ENCODE peak calls at places on chromosomes 2 and 18, in eight cellular contexts. One of them, this sample, is unnamed.

GRCh38 chr2:221527759-221528444 is 44.2 kb downstream of the EPHA4 start:
- DNase-seq in body of pancreas: no peak
- DNase-seq in esophagus squamous epithelium: no peak
- DNase-seq in lung: no peak
- DNase-seq in hepatocyte: peak
- DNase-seq in PC-9: no peak
- DNase-seq in tibial nerve: no peak
- DNase-seq in heart right ventricle: no peak
- DNase-seq in this sample: no peak

GRCh38 chr2:169106563-169107545 is 37.5 kb downstream of the DHRS9 start:
- DNase-seq in body of pancreas: no peak
- DNase-seq in esophagus squamous epithelium: no peak
- DNase-seq in lung: no peak
- DNase-seq in hepatocyte: no peak
- DNase-seq in PC-9: no peak
- DNase-seq in tibial nerve: no peak
- DNase-seq in heart right ventricle: no peak
- DNase-seq in this sample: no peak

GRCh38 chr2:70094978-70095832 is 7.9 kb downstream of the PCBP1 start:
- DNase-seq in body of pancreas: peak
- DNase-seq in esophagus squamous epithelium: peak
- DNase-seq in lung: peak
- DNase-seq in hepatocyte: no peak
- DNase-seq in PC-9: no peak
- DNase-seq in tibial nerve: peak
- DNase-seq in heart right ventricle: no peak
- DNase-seq in this sample: no peak

GRCh38 chr18:59056706-59057492 is 82.8 kb upstream of the SEC11C start:
- DNase-seq in body of pancreas: peak
- DNase-seq in esophagus squamous epithelium: no peak
- DNase-seq in lung: peak
- DNase-seq in hepatocyte: peak
- DNase-seq in PC-9: peak
- DNase-seq in tibial nerve: peak
- DNase-seq in heart right ventricle: peak
- DNase-seq in this sample: peak

GRCh38 chr2:64630752-64631151 is 23.0 kb downstream of the SERTAD2 start:
- DNase-seq in body of pancreas: no peak
- DNase-seq in esophagus squamous epithelium: no peak
- DNase-seq in lung: no peak
- DNase-seq in hepatocyte: no peak
- DNase-seq in PC-9: no peak
- DNase-seq in tibial nerve: no peak
- DNase-seq in heart right ventricle: no peak
- DNase-seq in this sample: no peak

GRCh38 chr18:2906522-2907458 is 60.0 kb downstream of the EMILIN2 start:
- DNase-seq in body of pancreas: peak
- DNase-seq in esophagus squamous epithelium: no peak
- DNase-seq in lung: no peak
- DNase-seq in hepatocyte: peak
- DNase-seq in PC-9: no peak
- DNase-seq in tibial nerve: no peak
- DNase-seq in heart right ventricle: peak
- DNase-seq in this sample: no peak

GRCh38 chr2:232458661-232459418 is 2.9 kb downstream of the ALPI start:
- DNase-seq in body of pancreas: no peak
- DNase-seq in esophagus squamous epithelium: no peak
- DNase-seq in lung: no peak
- DNase-seq in hepatocyte: no peak
- DNase-seq in PC-9: no peak
- DNase-seq in tibial nerve: no peak
- DNase-seq in heart right ventricle: no peak
- DNase-seq in this sample: peak

GRCh38 chr2:113173563-113174368 is at the start of gene PSD4:
- DNase-seq in body of pancreas: peak
- DNase-seq in esophagus squamous epithelium: peak
- DNase-seq in lung: peak
- DNase-seq in hepatocyte: no peak
- DNase-seq in PC-9: no peak
- DNase-seq in tibial nerve: no peak
- DNase-seq in heart right ventricle: peak
- DNase-seq in this sample: no peak

GRCh38 chr2:160224060-160224459 is 24.0 kb upstream of the ITGB6 start:
- DNase-seq in body of pancreas: no peak
- DNase-seq in esophagus squamous epithelium: no peak
- DNase-seq in lung: no peak
- DNase-seq in hepatocyte: peak
- DNase-seq in PC-9: peak
- DNase-seq in tibial nerve: no peak
- DNase-seq in heart right ventricle: no peak
- DNase-seq in this sample: no peak

GRCh38 chr2:26292646-26293045 is 47.9 kb downstream of the HADHB start:
- DNase-seq in body of pancreas: no peak
- DNase-seq in esophagus squamous epithelium: no peak
- DNase-seq in lung: no peak
- DNase-seq in hepatocyte: peak
- DNase-seq in PC-9: peak
- DNase-seq in tibial nerve: no peak
- DNase-seq in heart right ventricle: no peak
- DNase-seq in this sample: no peak

GRCh38 chr18:54357082-54357659 is 487 bp downstream of the STARD6 start:
- DNase-seq in body of pancreas: no peak
- DNase-seq in esophagus squamous epithelium: no peak
- DNase-seq in lung: no peak
- DNase-seq in hepatocyte: no peak
- DNase-seq in PC-9: no peak
- DNase-seq in tibial nerve: peak
- DNase-seq in heart right ventricle: no peak
- DNase-seq in this sample: no peak

GRCh38 chr2:1855150-1855549 is 110.8 kb upstream of the PXDN start:
- DNase-seq in body of pancreas: no peak
- DNase-seq in esophagus squamous epithelium: no peak
- DNase-seq in lung: no peak
- DNase-seq in hepatocyte: peak
- DNase-seq in PC-9: no peak
- DNase-seq in tibial nerve: no peak
- DNase-seq in heart right ventricle: no peak
- DNase-seq in this sample: peak

GRCh38 chr2:57075226-57075625 is 891.4 kb downstream of the CCDC85A start:
- DNase-seq in body of pancreas: no peak
- DNase-seq in esophagus squamous epithelium: no peak
- DNase-seq in lung: no peak
- DNase-seq in hepatocyte: no peak
- DNase-seq in PC-9: no peak
- DNase-seq in tibial nerve: no peak
- DNase-seq in heart right ventricle: no peak
- DNase-seq in this sample: no peak

GRCh38 chr18:3524706-3525105 is 74.7 kb downstream of the TGIF1 start:
- DNase-seq in body of pancreas: no peak
- DNase-seq in esophagus squamous epithelium: no peak
- DNase-seq in lung: no peak
- DNase-seq in hepatocyte: no peak
- DNase-seq in PC-9: no peak
- DNase-seq in tibial nerve: no peak
- DNase-seq in heart right ventricle: no peak
- DNase-seq in this sample: no peak

GRCh38 chr2:120522151-120522751 is 176.3 kb downstream of the INHBB start:
- DNase-seq in body of pancreas: no peak
- DNase-seq in esophagus squamous epithelium: no peak
- DNase-seq in lung: no peak
- DNase-seq in hepatocyte: peak
- DNase-seq in PC-9: no peak
- DNase-seq in tibial nerve: no peak
- DNase-seq in heart right ventricle: no peak
- DNase-seq in this sample: peak

GRCh38 chr2:3489449-3490115 is 29.7 kb downstream of the ADI1 start:
- DNase-seq in body of pancreas: no peak
- DNase-seq in esophagus squamous epithelium: no peak
- DNase-seq in lung: no peak
- DNase-seq in hepatocyte: no peak
- DNase-seq in PC-9: no peak
- DNase-seq in tibial nerve: no peak
- DNase-seq in heart right ventricle: no peak
- DNase-seq in this sample: no peak

GRCh38 chr18:24915547-24915946 is 436.4 kb downstream of the ZNF521 start:
- DNase-seq in body of pancreas: no peak
- DNase-seq in esophagus squamous epithelium: no peak
- DNase-seq in lung: no peak
- DNase-seq in hepatocyte: no peak
- DNase-seq in PC-9: no peak
- DNase-seq in tibial nerve: no peak
- DNase-seq in heart right ventricle: no peak
- DNase-seq in this sample: no peak

GRCh38 chr2:239014458-239014857 is 166.6 kb downstream of the TWIST2 start:
- DNase-seq in body of pancreas: no peak
- DNase-seq in esophagus squamous epithelium: no peak
- DNase-seq in lung: no peak
- DNase-seq in hepatocyte: no peak
- DNase-seq in PC-9: no peak
- DNase-seq in tibial nerve: no peak
- DNase-seq in heart right ventricle: no peak
- DNase-seq in this sample: no peak

GRCh38 chr18:79947054-79947755 is 4.2 kb downstream of the SLC66A2 start:
- DNase-seq in body of pancreas: no peak
- DNase-seq in esophagus squamous epithelium: no peak
- DNase-seq in lung: no peak
- DNase-seq in hepatocyte: no peak
- DNase-seq in PC-9: peak
- DNase-seq in tibial nerve: no peak
- DNase-seq in heart right ventricle: no peak
- DNase-seq in this sample: peak

GRCh38 chr2:149278146-149278878 is 52.1 kb upstream of the LYPD6 start:
- DNase-seq in body of pancreas: no peak
- DNase-seq in esophagus squamous epithelium: no peak
- DNase-seq in lung: no peak
- DNase-seq in hepatocyte: no peak
- DNase-seq in PC-9: no peak
- DNase-seq in tibial nerve: no peak
- DNase-seq in heart right ventricle: no peak
- DNase-seq in this sample: no peak

DNA sequence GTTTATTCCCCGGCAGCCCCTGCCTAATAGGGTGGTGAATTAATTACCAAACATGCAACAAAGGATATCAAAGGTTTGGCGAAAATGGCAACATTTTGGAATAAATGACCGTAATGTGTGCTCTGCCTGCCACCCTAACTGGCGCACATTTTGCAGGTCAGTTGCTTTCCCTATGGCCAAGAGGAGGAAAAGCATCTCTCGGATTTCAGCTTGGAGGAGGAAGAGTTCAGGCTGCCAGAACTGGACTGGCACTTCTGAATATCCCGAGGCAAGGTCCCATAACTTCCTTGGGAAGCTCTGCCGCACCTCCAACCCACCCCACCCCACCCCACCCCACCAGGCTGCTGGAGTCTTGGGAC is 37.1 kb downstream of the SLC25A52 start:
- DNase-seq in body of pancreas: no peak
- DNase-seq in esophagus squamous epithelium: no peak
- DNase-seq in lung: no peak
- DNase-seq in hepatocyte: no peak
- DNase-seq in PC-9: no peak
- DNase-seq in tibial nerve: no peak
- DNase-seq in heart right ventricle: no peak
- DNase-seq in this sample: no peak
- H3K27ac ChIP-seq in body of pancreas: no peak
- H3K27ac ChIP-seq in esophagus squamous epithelium: peak
- H3K27ac ChIP-seq in lung: no peak
- H3K27ac ChIP-seq in hepatocyte: no peak
- H3K27ac ChIP-seq in PC-9: no peak
- H3K27ac ChIP-seq in tibial nerve: no peak
- H3K27ac ChIP-seq in heart right ventricle: peak
- H3K27ac ChIP-seq in this sample: no peak

DNA sequence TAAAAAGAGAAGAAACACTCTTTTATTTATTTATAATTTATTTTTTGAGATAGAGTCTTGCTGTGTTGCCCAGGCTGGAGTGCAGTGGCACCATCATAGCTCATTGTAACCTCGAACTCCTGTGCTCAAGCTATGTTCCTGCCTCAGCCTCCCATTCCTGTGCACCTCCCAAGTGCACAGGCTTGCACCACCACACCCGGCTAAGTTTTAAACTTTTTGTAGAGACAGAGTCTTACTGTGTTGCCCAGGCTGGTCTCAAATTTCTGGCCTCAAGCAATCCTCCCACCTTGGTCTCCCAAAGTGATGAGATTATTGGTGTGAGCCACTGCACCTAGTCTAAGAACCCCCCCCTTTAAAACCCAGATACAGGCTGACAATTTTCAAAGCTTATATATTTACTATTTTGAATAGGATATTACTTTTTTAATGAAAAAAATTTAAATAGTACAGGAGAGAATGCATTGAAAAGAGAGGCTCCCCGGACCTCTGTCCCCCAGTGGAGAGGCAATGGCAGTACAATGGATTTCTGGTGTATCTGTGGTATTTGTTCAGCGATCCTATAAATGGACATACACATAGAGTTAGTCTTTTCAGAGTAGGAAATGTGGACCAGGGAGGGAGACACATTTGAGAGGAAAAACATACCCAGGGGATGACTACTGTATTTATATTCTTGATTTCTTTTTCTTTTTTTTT is 48.1 kb upstream of the CNOT11 start:
- DNase-seq in body of pancreas: no peak
- DNase-seq in esophagus squamous epithelium: no peak
- DNase-seq in lung: no peak
- DNase-seq in hepatocyte: no peak
- DNase-seq in PC-9: no peak
- DNase-seq in tibial nerve: no peak
- DNase-seq in heart right ventricle: no peak
- DNase-seq in this sample: no peak
- TF ChIP-seq CTCF in body of pancreas: no peak
- TF ChIP-seq CTCF in esophagus squamous epithelium: no peak
- TF ChIP-seq CTCF in lung: no peak
- TF ChIP-seq CTCF in hepatocyte: no peak
- TF ChIP-seq CTCF in PC-9: peak
- TF ChIP-seq CTCF in tibial nerve: no peak
- TF ChIP-seq CTCF in heart right ventricle: no peak
- TF ChIP-seq CTCF in this sample: no peak

DNA sequence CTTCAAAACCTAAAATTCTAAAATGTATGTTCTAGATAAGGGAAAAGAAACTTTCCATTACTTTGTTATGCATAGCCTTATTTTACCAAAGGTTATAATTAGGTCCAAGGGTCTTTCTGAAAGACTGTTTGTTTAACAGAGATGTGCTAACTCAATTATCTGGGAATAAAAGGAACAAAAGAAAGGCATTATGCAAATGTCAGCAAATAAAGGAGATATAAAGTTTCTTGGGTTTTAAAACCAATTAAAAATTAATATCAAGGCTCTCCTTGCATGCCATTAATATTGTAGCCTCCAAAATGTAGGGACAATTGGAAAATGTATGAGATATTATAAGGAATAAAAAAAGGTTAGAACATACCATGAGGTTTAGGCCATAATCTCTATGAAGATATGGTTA is 87.8 kb upstream of the DOCK10 start:
- DNase-seq in body of pancreas: no peak
- DNase-seq in esophagus squamous epithelium: no peak
- DNase-seq in lung: no peak
- DNase-seq in hepatocyte: no peak
- DNase-seq in PC-9: no peak
- DNase-seq in tibial nerve: no peak
- DNase-seq in heart right ventricle: no peak
- DNase-seq in this sample: no peak
- H3K27ac ChIP-seq in body of pancreas: no peak
- H3K27ac ChIP-seq in esophagus squamous epithelium: no peak
- H3K27ac ChIP-seq in lung: no peak
- H3K27ac ChIP-seq in hepatocyte: no peak
- H3K27ac ChIP-seq in PC-9: no peak
- H3K27ac ChIP-seq in tibial nerve: no peak
- H3K27ac ChIP-seq in heart right ventricle: no peak
- H3K27ac ChIP-seq in this sample: no peak

GRCh38 chr2:174145827-174146226 is 102.5 kb downstream of the OLA1 start:
- DNase-seq in body of pancreas: no peak
- DNase-seq in esophagus squamous epithelium: no peak
- DNase-seq in lung: no peak
- DNase-seq in hepatocyte: peak
- DNase-seq in PC-9: no peak
- DNase-seq in tibial nerve: no peak
- DNase-seq in heart right ventricle: no peak
- DNase-seq in this sample: no peak
- TF ChIP-seq CTCF in body of pancreas: no peak
- TF ChIP-seq CTCF in esophagus squamous epithelium: no peak
- TF ChIP-seq CTCF in lung: no peak
- TF ChIP-seq CTCF in hepatocyte: peak
- TF ChIP-seq CTCF in PC-9: no peak
- TF ChIP-seq CTCF in tibial nerve: no peak
- TF ChIP-seq CTCF in heart right ventricle: no peak
- TF ChIP-seq CTCF in this sample: peak